ENCODE peak calls at places on chromosomes 7 and 10, in four cellular contexts. One of them, this sample, is unnamed.

GRCh38 chr10:116255931-116256748 is 16.9 kb downstream of the GFRA1 start:
- DNase-seq in adrenal gland: no peak
- DNase-seq in upper lobe of right lung: no peak
- DNase-seq in HCT116: no peak
- DNase-seq in this sample: no peak

GRCh38 chr7:16989883-16990413 is 108.2 kb upstream of the AGR3 start:
- DNase-seq in adrenal gland: peak
- DNase-seq in upper lobe of right lung: peak
- DNase-seq in HCT116: peak
- DNase-seq in this sample: peak

GRCh38 chr7:52507546-52507945 is 527.9 kb upstream of the POM121L12 start:
- DNase-seq in adrenal gland: no peak
- DNase-seq in upper lobe of right lung: no peak
- DNase-seq in HCT116: no peak
- DNase-seq in this sample: no peak

GRCh38 chr7:131652194-131652593 is 95.8 kb upstream of the PODXL start:
- DNase-seq in adrenal gland: no peak
- DNase-seq in upper lobe of right lung: no peak
- DNase-seq in HCT116: no peak
- DNase-seq in this sample: no peak

GRCh38 chr10:60209874-60210584 is 179.6 kb downstream of the ANK3 start:
- DNase-seq in adrenal gland: no peak
- DNase-seq in upper lobe of right lung: no peak
- DNase-seq in HCT116: no peak
- DNase-seq in this sample: no peak

GRCh38 chr7:127239814-127240213 is 12.9 kb downstream of the GRM8 start:
- DNase-seq in adrenal gland: no peak
- DNase-seq in upper lobe of right lung: no peak
- DNase-seq in HCT116: no peak
- DNase-seq in this sample: no peak

GRCh38 chr10:11949152-11949551 is 93.5 kb downstream of the UPF2 start:
- DNase-seq in adrenal gland: no peak
- DNase-seq in upper lobe of right lung: no peak
- DNase-seq in HCT116: no peak
- DNase-seq in this sample: no peak

GRCh38 chr10:35369049-35369760 is 32.9 kb downstream of the CCNY start:
- DNase-seq in adrenal gland: peak
- DNase-seq in upper lobe of right lung: no peak
- DNase-seq in HCT116: no peak
- DNase-seq in this sample: no peak

GRCh38 chr7:102891693-102892261 is 21.0 kb upstream of the LRRC17 start:
- DNase-seq in adrenal gland: peak
- DNase-seq in upper lobe of right lung: no peak
- DNase-seq in HCT116: no peak
- DNase-seq in this sample: peak

GRCh38 chr10:75165684-75166622 is 44.6 kb upstream of the VDAC2 start:
- DNase-seq in adrenal gland: no peak
- DNase-seq in upper lobe of right lung: no peak
- DNase-seq in HCT116: no peak
- DNase-seq in this sample: no peak

GRCh38 chr7:114789161-114789560 is 132.7 kb upstream of the MDFIC start:
- DNase-seq in adrenal gland: no peak
- DNase-seq in upper lobe of right lung: no peak
- DNase-seq in HCT116: no peak
- DNase-seq in this sample: no peak

GRCh38 chr10:122421054-122421625 is 33.3 kb upstream of the ARMS2 start:
- DNase-seq in adrenal gland: no peak
- DNase-seq in upper lobe of right lung: no peak
- DNase-seq in HCT116: no peak
- DNase-seq in this sample: no peak

GRCh38 chr10:78416031-78416800 is 382.6 kb downstream of the RPS24 start:
- DNase-seq in adrenal gland: peak
- DNase-seq in upper lobe of right lung: no peak
- DNase-seq in HCT116: no peak
- DNase-seq in this sample: peak

GRCh38 chr10:306007-306406 is 170.8 kb downstream of the ZMYND11 start:
- DNase-seq in adrenal gland: no peak
- DNase-seq in upper lobe of right lung: no peak
- DNase-seq in HCT116: no peak
- DNase-seq in this sample: no peak

GRCh38 chr10:121323448-121323847 is 274.8 kb downstream of the FGFR2 start:
- DNase-seq in adrenal gland: no peak
- DNase-seq in upper lobe of right lung: no peak
- DNase-seq in HCT116: no peak
- DNase-seq in this sample: no peak

GRCh38 chr10:75211007-75211735 is 575 bp downstream of the VDAC2 start:
- DNase-seq in adrenal gland: peak
- DNase-seq in upper lobe of right lung: no peak
- DNase-seq in HCT116: no peak
- DNase-seq in this sample: peak

GRCh38 chr7:36613214-36613613 is 111.1 kb downstream of the AOAH start:
- DNase-seq in adrenal gland: no peak
- DNase-seq in upper lobe of right lung: no peak
- DNase-seq in HCT116: no peak
- DNase-seq in this sample: no peak

GRCh38 chr7:99822731-99823718 is 4.8 kb upstream of the CYP3A43 start:
- DNase-seq in adrenal gland: no peak
- DNase-seq in upper lobe of right lung: no peak
- DNase-seq in HCT116: no peak
- DNase-seq in this sample: no peak

GRCh38 chr10:95831076-95831475 is 75.1 kb downstream of the ENTPD1 start:
- DNase-seq in adrenal gland: no peak
- DNase-seq in upper lobe of right lung: no peak
- DNase-seq in HCT116: no peak
- DNase-seq in this sample: no peak

GRCh38 chr7:24587853-24588252 is 14.6 kb downstream of the PALS2 start:
- DNase-seq in adrenal gland: no peak
- DNase-seq in upper lobe of right lung: no peak
- DNase-seq in HCT116: no peak
- DNase-seq in this sample: no peak

GRCh38 chr7:157000741-157001653 is 9.5 kb downstream of the MNX1 start:
- DNase-seq in adrenal gland: no peak
- DNase-seq in upper lobe of right lung: peak
- DNase-seq in HCT116: no peak
- DNase-seq in this sample: no peak

GRCh38 chr10:12741255-12741915 is 260.1 kb downstream of the CCDC3 start:
- DNase-seq in adrenal gland: peak
- DNase-seq in upper lobe of right lung: no peak
- DNase-seq in HCT116: no peak
- DNase-seq in this sample: no peak

GRCh38 chr10:33414841-33415240 is 80.4 kb upstream of the NRP1 start:
- DNase-seq in adrenal gland: no peak
- DNase-seq in upper lobe of right lung: no peak
- DNase-seq in HCT116: no peak
- DNase-seq in this sample: no peak

GRCh38 chr10:1133495-1134045 is 77.4 kb downstream of the WDR37 start:
- DNase-seq in adrenal gland: no peak
- DNase-seq in upper lobe of right lung: no peak
- DNase-seq in HCT116: no peak
- DNase-seq in this sample: no peak

GRCh38 chr7:45446195-45446944 is 127.8 kb upstream of the ADCY1 start:
- DNase-seq in adrenal gland: no peak
- DNase-seq in upper lobe of right lung: no peak
- DNase-seq in HCT116: no peak
- DNase-seq in this sample: peak

GRCh38 chr10:129417164-129417563 is 49.9 kb upstream of the MGMT start:
- DNase-seq in adrenal gland: no peak
- DNase-seq in upper lobe of right lung: no peak
- DNase-seq in HCT116: no peak
- DNase-seq in this sample: no peak

GRCh38 chr7:2965745-2966270 is 77.9 kb downstream of the CARD11 start:
- DNase-seq in adrenal gland: peak
- DNase-seq in upper lobe of right lung: no peak
- DNase-seq in HCT116: no peak
- DNase-seq in this sample: no peak

GRCh38 chr7:4246536-4246935 is 435.6 kb upstream of the FOXK1 start:
- DNase-seq in adrenal gland: no peak
- DNase-seq in upper lobe of right lung: no peak
- DNase-seq in HCT116: no peak
- DNase-seq in this sample: no peak

GRCh38 chr10:44460499-44460898 is 75.6 kb upstream of the CXCL12 start:
- DNase-seq in adrenal gland: no peak
- DNase-seq in upper lobe of right lung: no peak
- DNase-seq in HCT116: no peak
- DNase-seq in this sample: no peak

GRCh38 chr10:44462338-44462914 is 77.5 kb upstream of the CXCL12 start:
- DNase-seq in adrenal gland: peak
- DNase-seq in upper lobe of right lung: no peak
- DNase-seq in HCT116: no peak
- DNase-seq in this sample: no peak

GRCh38 chr10:44458671-44459403 is 73.9 kb upstream of the CXCL12 start:
- DNase-seq in adrenal gland: peak
- DNase-seq in upper lobe of right lung: no peak
- DNase-seq in HCT116: no peak
- DNase-seq in this sample: no peak

GRCh38 chr10:44459677-44460076 is 74.8 kb upstream of the CXCL12 start:
- DNase-seq in adrenal gland: no peak
- DNase-seq in upper lobe of right lung: no peak
- DNase-seq in HCT116: no peak
- DNase-seq in this sample: no peak

DNA sequence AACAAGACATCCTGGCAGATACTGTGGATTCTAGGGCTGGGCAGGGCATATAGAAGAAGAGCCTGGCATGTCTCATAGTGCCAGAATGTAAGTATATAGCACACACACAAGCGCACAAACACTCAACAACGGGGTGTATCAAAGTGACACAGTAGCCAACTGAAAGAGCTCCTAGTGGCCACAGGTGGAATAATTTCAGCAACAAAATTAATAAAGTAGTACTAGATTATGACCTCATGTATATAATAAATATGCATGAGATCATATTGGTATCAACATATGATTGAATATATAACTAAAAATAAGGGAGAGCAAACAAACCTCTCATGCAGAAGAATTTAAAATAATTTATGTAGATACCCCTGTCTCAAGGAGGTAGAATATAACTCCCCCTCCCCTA is 72.4 kb upstream of the CXCL12 start:
- DNase-seq in adrenal gland: no peak
- DNase-seq in upper lobe of right lung: no peak
- DNase-seq in HCT116: no peak
- DNase-seq in this sample: no peak
- TF ChIP-seq CTCF in adrenal gland: no peak
- TF ChIP-seq CTCF in upper lobe of right lung: no peak
- TF ChIP-seq CTCF in HCT116: peak
- TF ChIP-seq CTCF in this sample: no peak

GRCh38 chr10:125049216-125049903 is 107.4 kb downstream of the ZRANB1 start:
- DNase-seq in adrenal gland: no peak
- DNase-seq in upper lobe of right lung: no peak
- DNase-seq in HCT116: no peak
- DNase-seq in this sample: no peak

GRCh38 chr10:125054216-125054615 is 106.1 kb downstream of the CTBP2 start:
- DNase-seq in adrenal gland: no peak
- DNase-seq in upper lobe of right lung: no peak
- DNase-seq in HCT116: no peak
- DNase-seq in this sample: no peak

GRCh38 chr10:125054664-125055273 is 105.6 kb downstream of the CTBP2 start:
- DNase-seq in adrenal gland: no peak
- DNase-seq in upper lobe of right lung: no peak
- DNase-seq in HCT116: no peak
- DNase-seq in this sample: no peak

GRCh38 chr10:125048101-125048864 is 106.4 kb downstream of the ZRANB1 start:
- DNase-seq in adrenal gland: peak
- DNase-seq in upper lobe of right lung: peak
- DNase-seq in HCT116: peak
- DNase-seq in this sample: peak

GRCh38 chr10:125052146-125052545 is 108.2 kb downstream of the CTBP2 start:
- DNase-seq in adrenal gland: no peak
- DNase-seq in upper lobe of right lung: no peak
- DNase-seq in HCT116: no peak
- DNase-seq in this sample: no peak
- H3K27ac ChIP-seq in adrenal gland: no peak
- H3K27ac ChIP-seq in upper lobe of right lung: no peak
- H3K27ac ChIP-seq in HCT116: no peak
- H3K27ac ChIP-seq in this sample: peak

DNA sequence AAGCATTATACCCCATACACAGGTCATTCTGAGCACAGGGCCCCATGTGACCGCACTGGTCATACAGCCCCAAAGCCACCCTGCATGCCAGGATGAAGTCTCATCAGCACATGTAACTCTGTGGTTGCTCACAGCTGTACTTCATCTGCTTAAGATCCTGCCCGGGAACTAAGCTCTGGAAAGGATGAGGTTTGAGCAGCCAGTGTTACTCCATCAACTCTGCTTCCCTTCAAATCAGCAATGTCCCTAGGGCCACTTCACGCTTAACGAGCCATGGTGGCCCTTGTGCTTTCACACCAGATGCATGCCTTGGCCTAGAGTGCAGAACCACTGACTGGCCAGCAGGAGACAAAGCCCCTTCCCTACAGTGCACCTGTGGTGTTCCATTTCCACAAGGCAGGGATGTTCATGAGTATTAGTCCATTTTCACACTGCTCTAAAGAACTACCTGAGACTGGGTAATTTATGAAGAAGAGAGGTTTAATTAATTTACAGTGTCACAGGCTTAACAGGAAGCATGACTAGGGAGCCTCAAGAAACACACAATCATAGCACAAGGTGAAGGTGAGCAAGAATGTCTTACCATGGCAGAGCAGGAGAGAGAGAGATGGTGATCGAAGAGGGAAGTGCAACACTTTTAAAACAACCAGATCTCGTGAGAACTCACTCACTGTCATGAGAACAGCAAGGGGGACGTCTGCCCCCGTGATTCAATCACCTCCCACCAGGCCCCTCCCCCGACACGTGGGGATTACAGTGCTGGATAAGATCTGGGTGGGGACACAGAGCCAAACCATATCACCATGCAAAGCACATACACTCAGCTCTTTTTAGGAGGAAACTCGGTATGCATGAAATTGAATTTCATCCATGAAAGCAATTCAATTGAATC is 149.0 kb upstream of the CDCA7L start:
- DNase-seq in adrenal gland: no peak
- DNase-seq in upper lobe of right lung: no peak
- DNase-seq in HCT116: no peak
- DNase-seq in this sample: no peak
- TF ChIP-seq CTCF in adrenal gland: no peak
- TF ChIP-seq CTCF in upper lobe of right lung: no peak
- TF ChIP-seq CTCF in HCT116: peak
- TF ChIP-seq CTCF in this sample: no peak

DNA sequence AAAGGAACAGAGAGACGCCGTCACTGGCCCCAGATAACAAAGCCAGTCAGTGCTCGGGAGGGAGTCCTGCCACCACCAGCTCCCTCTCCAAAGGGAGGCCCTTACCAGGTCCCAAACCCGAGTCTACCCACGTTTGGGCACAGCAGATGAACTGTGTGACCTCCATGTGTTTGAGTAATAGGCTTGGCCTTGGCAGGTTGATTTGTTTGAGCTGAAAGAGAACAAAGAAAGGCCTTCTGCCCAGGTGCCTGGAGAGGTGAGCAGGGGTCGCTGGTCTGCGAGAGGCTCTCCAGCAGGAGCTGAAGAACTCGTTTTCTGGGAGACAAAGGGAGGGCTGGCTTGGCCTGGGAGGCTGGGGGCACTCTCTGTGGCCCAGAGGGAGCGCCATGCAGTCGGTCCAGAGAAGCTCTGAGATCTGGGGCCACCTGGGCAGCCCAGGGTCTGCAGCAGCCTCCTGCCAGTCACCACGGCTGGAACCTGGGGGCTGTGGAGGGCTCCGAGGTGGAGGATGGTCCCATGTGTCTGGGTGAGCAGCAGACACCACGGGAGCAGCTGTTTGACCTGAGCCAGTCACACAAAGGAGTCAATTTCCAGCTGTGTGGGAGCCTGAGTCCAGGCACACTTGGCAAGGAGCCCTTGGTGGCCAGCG is 99.7 kb downstream of the PAXIP1 start:
- DNase-seq in adrenal gland: no peak
- DNase-seq in upper lobe of right lung: peak
- DNase-seq in HCT116: no peak
- DNase-seq in this sample: no peak
- H3K27ac ChIP-seq in adrenal gland: no peak
- H3K27ac ChIP-seq in upper lobe of right lung: no peak
- H3K27ac ChIP-seq in HCT116: no peak
- H3K27ac ChIP-seq in this sample: no peak

This sample was measured in RWPE1.